ENCODE peak calls at places on chromosomes 1 and 21, in five cellular contexts. S, P, J, X and L are unnamed samples.

GRCh38 chr1:229191066-229191674 is 79.7 kb upstream of the RAB4A start:
- DNase-seq in P (no peak), S (peak; percentile 26), J (no peak), X (no peak), L (no peak)

GRCh38 chr1:17348593-17349234 is 23.3 kb upstream of the PADI6 start:
- DNase-seq in S (no peak), P (no peak), X (no peak), J (no peak), L (no peak)

GRCh38 chr1:169235568-169235967 is 129.1 kb downstream of the ATP1B1 start:
- DNase-seq in J (no peak), P (no peak), S (no peak), X (no peak), L (no peak)

GRCh38 chr1:9249534-9250335 is 15.2 kb downstream of the H6PD start:
- DNase-seq in J (peak; percentile 73), P (no peak), X (peak; percentile 84), S (peak; percentile 48), L (no peak)

GRCh38 chr1:62234709-62235108 is 40.1 kb downstream of the L1TD1 start:
- DNase-seq in X (no peak), P (no peak), J (no peak), S (no peak), L (no peak)

GRCh38 chr1:147840909-147841308 is 61.7 kb upstream of the GJA8 start:
- DNase-seq in P (no peak), X (no peak), J (no peak), S (no peak), L (no peak)

GRCh38 chr1:37478890-37479254 is 4.5 kb downstream of the ZC3H12A start:
- DNase-seq in J (no peak), P (no peak), X (peak; percentile 60), S (peak; percentile 44), L (no peak)

GRCh38 chr1:51576085-51576444 is 40.8 kb upstream of the OSBPL9 start:
- DNase-seq in S (no peak), J (no peak), P (no peak), X (no peak), L (no peak)

GRCh38 chr21:15065381-15066230 is 806 bp upstream of the NRIP1 start:
- DNase-seq in S (peak; percentile 86), J (peak; percentile 91), X (peak; percentile 80), P (peak; percentile 37), L (peak; percentile 61)

GRCh38 chr21:32064511-32064910 is 191.7 kb downstream of the HUNK start:
- DNase-seq in P (no peak), J (no peak), S (no peak), X (no peak), L (no peak)

GRCh38 chr1:215599418-215599817 is 32.3 kb downstream of the KCTD3 start:
- DNase-seq in P (no peak), J (no peak), X (no peak), S (peak; percentile 72), L (no peak)

GRCh38 chr1:40384887-40385286 is 11.4 kb downstream of the SMAP2 start:
- DNase-seq in S (no peak), X (no peak), P (no peak), J (no peak), L (no peak)

GRCh38 chr1:213397638-213398037 is 346.6 kb downstream of the RPS6KC1 start:
- DNase-seq in X (no peak), J (no peak), P (no peak), S (no peak), L (no peak)
- H3K9me3 ChIP-seq in X (no peaks in the 10 kb centered on the region), J (no peaks in the 10 kb centered on the region), P (no peaks in the 10 kb centered on the region), S (no peaks in the 10 kb centered on the region), L (no peaks in the 10 kb centered on the region)

GRCh38 chr1:208167229-208167869 is 76.8 kb downstream of the PLXNA2 start:
- DNase-seq in X (no peak), S (no peak), J (no peak), P (no peak), L (no peak)
- TF ChIP-seq CTCF in X (no peak), S (no peak), J (no peak), P (no peak), L (peak; percentile 12)

DNA sequence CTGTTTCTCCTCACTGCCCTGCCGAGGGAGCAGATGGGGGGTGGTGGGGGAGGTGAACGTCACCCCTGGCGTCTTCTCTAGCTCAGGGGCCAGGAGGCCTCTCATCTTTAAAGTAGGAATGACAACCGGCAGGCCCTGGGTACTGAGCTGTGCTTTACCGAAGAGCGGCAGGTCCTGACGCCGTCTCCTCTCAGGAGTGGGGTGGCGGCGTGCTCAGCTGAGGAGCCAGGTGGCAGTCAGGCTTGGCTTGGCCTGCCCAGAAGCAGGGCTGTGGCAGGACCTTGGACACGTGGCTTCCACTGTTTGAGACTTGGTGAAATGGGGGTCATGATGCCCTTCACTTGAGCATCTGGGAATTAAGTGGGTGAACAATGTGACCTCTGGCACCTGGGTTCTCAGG is 3.1 kb downstream of the RER1 start:
- DNase-seq in P (no peak), X (no peak), S (no peak), J (no peak), L (no peak)
- H3K9me3 ChIP-seq in P (no peaks in the 10 kb centered on the region), X (no peaks in the 10 kb centered on the region), S (no peaks in the 10 kb centered on the region), J (no peaks in the 10 kb centered on the region), L (no peaks in the 10 kb centered on the region)

GRCh38 chr1:109625601-109626560 is 6.2 kb downstream of the AMPD2 start:
- DNase-seq in X (no peak), P (no peak), S (no peak), J (no peak), L (peak; percentile 27)
- TF ChIP-seq CTCF in X (no peak), P (no peak), S (no peak), J (no peak), L (no peak)